ENCODE peak calls at places on chromosomes 11 and 22, in six cellular contexts. N is lung microvascular endothelial cell; J is stimulated activated naive B cell treated with anti-CD40 and anti-IgM and Interleukin-4, amounts not matched to agents 10 μg/mL and 1 μg/mL and 100 μg/mL, for 72 hours; B is GM23338; D is brain pericyte; X is hypothalamus. S is an unnamed sample.

GRCh38 chr22:42086051-42086450 is 4.5 kb downstream of the NDUFA6 start:
- DNase-seq in B (no peak), D (no peak), N (peak; percentile 57), J (no peak), X (no peak), S (no peak)

GRCh38 chr11:88179966-88180629 is 4.9 kb upstream of the RAB38 start:
- DNase-seq in N (no peak), J (no peak), D (no peak), X (no peak), B (no peak), S (no peak)

GRCh38 chr11:32173435-32173834 is 82.6 kb downstream of the RCN1 start:
- DNase-seq in B (peak; percentile 88), D (no peak), X (peak; percentile 22), J (peak; percentile 10), N (peak; percentile 66), S (peak; percentile 20)

GRCh38 chr22:17407643-17408042 is 38.4 kb downstream of the CECR2 start:
- DNase-seq in J (no peak), D (no peak), N (no peak), X (no peak), B (no peak), S (no peak)

GRCh38 chr22:23565288-23565941 is 14.7 kb downstream of the IGLL1 start:
- DNase-seq in J (no peak), X (no peak), N (no peak), D (no peak), B (peak; percentile 71), S (no peak)

GRCh38 chr11:126318642-126319373 is 14.9 kb downstream of the DCPS start:
- DNase-seq in J (no peak), N (peak; percentile 70), D (peak; percentile 70), B (no peak), X (no peak), S (no peak)

GRCh38 chr11:119449498-119449897 is 26.5 kb upstream of the THY1 start:
- DNase-seq in D (no peak), B (no peak), X (no peak), N (no peak), J (no peak), S (no peak)

GRCh38 chr11:126500981-126501380 is 145.5 kb downstream of the ST3GAL4 start:
- DNase-seq in D (no peak), N (no peak), J (no peak), B (no peak), X (no peak), S (no peak)

GRCh38 chr11:17116121-17116520 is 38.7 kb upstream of the RPS13 start:
- DNase-seq in B (no peak), D (no peak), N (no peak), J (no peak), X (no peak), S (no peak)

GRCh38 chr11:44622721-44623258 is 57.3 kb downstream of the CD82 start:
- DNase-seq in B (no peak), X (no peak), N (no peak), D (no peak), J (peak; percentile 0), S (no peak)

GRCh38 chr11:10122337-10123197 is 171.5 kb downstream of the SBF2 start:
- DNase-seq in D (no peak), N (peak; percentile 30), J (no peak), X (no peak), B (peak; percentile 5), S (no peak)

GRCh38 chr11:71936825-71937224 is 8.0 kb downstream of the RNF121 start:
- DNase-seq in D (no peak), N (peak; percentile 79), J (no peak), B (no peak), X (no peak), S (no peak)

S was measured in K562.